ENCODE peak calls at places on chromosomes 7 and 10, in four cellular contexts. T is thyroid gland, C is GM12891, F is HCT116. B is an unnamed sample.

GRCh38 chr10:22133640-22134624 is 83.9 kb downstream of the EBLN1 start:
- DNase-seq in C (peak; percentile 31), T (no peak), F (no peak), B (no peak)

GRCh38 chr7:100437150-100438100 is 1.1 kb upstream of the PPP1R35 start:
- DNase-seq in F (no peak), T (peak; percentile 13), C (no peak), B (no peak)

GRCh38 chr10:49128854-49129253 is 5.0 kb downstream of the FAM170B start:
- DNase-seq in F (no peak), T (no peak), C (no peak), B (no peak)

GRCh38 chr10:128062331-128062730 is 63.9 kb downstream of the MKI67 start:
- DNase-seq in C (no peak), F (no peak), T (no peak), B (no peak)

GRCh38 chr10:7438196-7438986 is 27.6 kb upstream of the SFMBT2 start:
- DNase-seq in C (no peak), F (no peak), T (no peak), B (no peak)

GRCh38 chr7:157278791-157279678 is 57.8 kb upstream of the DNAJB6 start:
- DNase-seq in C (no peak), F (no peak), T (peak; percentile 15), B (peak; percentile 72)

GRCh38 chr7:70497793-70498192 is 634.2 kb upstream of the GALNT17 start:
- DNase-seq in F (no peak), C (no peak), T (no peak), B (no peak)

GRCh38 chr7:152336754-152337368 is 98.9 kb downstream of the KMT2C start:
- DNase-seq in C (no peak), F (peak; percentile 39), T (no peak), B (no peak)

GRCh38 chr7:151313857-151314256 is 27.8 kb upstream of the NUB1 start:
- DNase-seq in F (no peak), C (no peak), T (no peak), B (peak; percentile 35)

GRCh38 chr7:66150471-66150870 is 35.8 kb downstream of the CRCP start:
- DNase-seq in C (no peak), F (no peak), T (peak; percentile 41), B (no peak)

GRCh38 chr10:71396084-71396713 is 521 bp upstream of the CDH23 start:
- DNase-seq in C (peak; percentile 49), T (peak; percentile 47), F (no peak), B (no peak)

B was measured in breast epithelium.